ENCODE peak calls at places on chromosome 20, in four cellular contexts. One of them, this sample, is unnamed.

GRCh38 chr20:49989234-49990065 is 6.7 kb downstream of the SNAI1 start:
- DNase-seq in ovary: peak
- DNase-seq in stomach: no peak
- DNase-seq in GM12864: no peak
- DNase-seq in this sample: peak

GRCh38 chr20:46137816-46138215 is 19.7 kb downstream of the CD40 start:
- DNase-seq in stomach: no peak
- DNase-seq in ovary: no peak
- DNase-seq in GM12864: no peak
- DNase-seq in this sample: no peak

GRCh38 chr20:12316794-12317193 is 399.1 kb downstream of the BTBD3 start:
- DNase-seq in stomach: no peak
- DNase-seq in GM12864: no peak
- DNase-seq in ovary: no peak
- DNase-seq in this sample: no peak

GRCh38 chr20:38239406-38239805 is 21.1 kb downstream of the KIAA1755 start:
- DNase-seq in ovary: peak
- DNase-seq in GM12864: no peak
- DNase-seq in stomach: no peak
- DNase-seq in this sample: no peak

GRCh38 chr20:42392417-42392816 is 774.2 kb upstream of the CHD6 start:
- DNase-seq in ovary: peak
- DNase-seq in GM12864: no peak
- DNase-seq in stomach: no peak
- DNase-seq in this sample: no peak

GRCh38 chr20:26135325-26136110 is 438.9 kb upstream of the ZNF337 start:
- DNase-seq in ovary: no peak
- DNase-seq in stomach: no peak
- DNase-seq in GM12864: no peak
- DNase-seq in this sample: no peak

GRCh38 chr20:8154636-8155035 is 22.6 kb downstream of the PLCB1 start:
- DNase-seq in GM12864: no peak
- DNase-seq in ovary: no peak
- DNase-seq in stomach: no peak
- DNase-seq in this sample: no peak

GRCh38 chr20:34907616-34908469 is 31.4 kb downstream of the ACSS2 start:
- DNase-seq in stomach: peak
- DNase-seq in GM12864: no peak
- DNase-seq in ovary: peak
- DNase-seq in this sample: no peak

GRCh38 chr20:48618631-48619030 is 209.2 kb downstream of the PREX1 start:
- DNase-seq in ovary: peak
- DNase-seq in GM12864: no peak
- DNase-seq in stomach: no peak
- DNase-seq in this sample: no peak

GRCh38 chr20:38106461-38106860 is 58.6 kb downstream of the TGM2 start:
- DNase-seq in ovary: no peak
- DNase-seq in GM12864: no peak
- DNase-seq in stomach: no peak
- DNase-seq in this sample: no peak

GRCh38 chr20:63429992-63430391 is 42.5 kb downstream of the KCNQ2 start:
- DNase-seq in GM12864: no peak
- DNase-seq in ovary: no peak
- DNase-seq in stomach: no peak
- DNase-seq in this sample: no peak
- TF ChIP-seq CTCF in GM12864: no peak
- TF ChIP-seq CTCF in ovary: no peak
- TF ChIP-seq CTCF in stomach: no peak
- TF ChIP-seq CTCF in this sample: no peak

GRCh38 chr20:40251284-40251932 is 437.6 kb downstream of the MAFB start:
- DNase-seq in stomach: no peak
- DNase-seq in ovary: no peak
- DNase-seq in GM12864: no peak
- DNase-seq in this sample: no peak
- TF ChIP-seq CTCF in stomach: no peak
- TF ChIP-seq CTCF in ovary: no peak
- TF ChIP-seq CTCF in GM12864: peak
- TF ChIP-seq CTCF in this sample: no peak

GRCh38 chr20:53574819-53575218 is 18.8 kb downstream of the ZNF217 start:
- DNase-seq in GM12864: no peak
- DNase-seq in stomach: peak
- DNase-seq in ovary: no peak
- DNase-seq in this sample: no peak
- TF ChIP-seq CTCF in GM12864: no peak
- TF ChIP-seq CTCF in stomach: no peak
- TF ChIP-seq CTCF in ovary: no peak
- TF ChIP-seq CTCF in this sample: no peak

GRCh38 chr20:57180954-57181353 is 85.5 kb downstream of the BMP7 start:
- DNase-seq in GM12864: no peak
- DNase-seq in ovary: no peak
- DNase-seq in stomach: no peak
- DNase-seq in this sample: no peak
- TF ChIP-seq CTCF in GM12864: no peak
- TF ChIP-seq CTCF in ovary: no peak
- TF ChIP-seq CTCF in stomach: no peak
- TF ChIP-seq CTCF in this sample: no peak

DNA sequence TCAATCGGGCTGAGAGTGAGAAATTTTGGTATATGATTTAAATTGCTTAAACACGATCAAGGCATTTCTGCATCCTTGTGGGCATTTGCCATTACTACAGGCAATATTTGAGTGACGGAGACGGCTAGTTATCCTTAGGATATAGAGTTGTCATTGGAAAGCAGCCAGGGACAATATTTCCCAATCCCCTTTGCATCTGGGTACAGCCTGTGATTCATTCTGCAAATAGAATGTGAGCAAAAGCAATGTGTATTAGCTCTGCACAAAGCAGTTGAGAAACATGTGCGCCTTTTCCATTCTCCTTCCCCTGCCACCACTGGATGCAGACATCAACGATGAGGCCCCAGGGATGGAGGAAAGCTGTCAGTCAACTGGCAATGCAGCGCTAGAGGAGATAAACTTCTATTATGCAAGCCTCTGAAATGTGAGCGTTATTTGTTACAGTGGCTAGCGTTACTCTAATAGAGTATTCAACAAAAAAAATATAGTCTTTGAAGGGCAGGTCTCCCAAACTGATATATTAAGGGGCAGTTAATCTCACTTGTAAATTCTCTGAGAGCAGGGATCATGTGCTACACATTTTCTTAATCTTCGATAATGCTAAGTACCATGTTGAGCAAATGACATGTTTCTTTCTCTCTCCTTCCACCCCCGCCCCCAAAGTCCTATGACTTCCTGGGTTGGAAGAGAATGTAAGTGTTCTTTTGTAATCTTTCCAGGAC is 37.1 kb upstream of the NCOA3 start:
- DNase-seq in stomach: peak
- DNase-seq in GM12864: no peak
- DNase-seq in ovary: no peak
- DNase-seq in this sample: peak
- TF ChIP-seq CTCF in stomach: no peak
- TF ChIP-seq CTCF in GM12864: peak
- TF ChIP-seq CTCF in ovary: no peak
- TF ChIP-seq CTCF in this sample: no peak

GRCh38 chr20:3781153-3781910 is at the start of gene SPEF1:
- DNase-seq in ovary: peak
- DNase-seq in GM12864: no peak
- DNase-seq in stomach: peak
- DNase-seq in this sample: peak
- TF ChIP-seq CTCF in ovary: peak
- TF ChIP-seq CTCF in GM12864: no peak
- TF ChIP-seq CTCF in stomach: no peak
- TF ChIP-seq CTCF in this sample: no peak

GRCh38 chr20:24743641-24744040 is 205.4 kb upstream of the CST7 start:
- DNase-seq in GM12864: no peak
- DNase-seq in ovary: no peak
- DNase-seq in stomach: no peak
- DNase-seq in this sample: no peak
- TF ChIP-seq CTCF in GM12864: no peak
- TF ChIP-seq CTCF in ovary: no peak
- TF ChIP-seq CTCF in stomach: no peak
- TF ChIP-seq CTCF in this sample: no peak

DNA sequence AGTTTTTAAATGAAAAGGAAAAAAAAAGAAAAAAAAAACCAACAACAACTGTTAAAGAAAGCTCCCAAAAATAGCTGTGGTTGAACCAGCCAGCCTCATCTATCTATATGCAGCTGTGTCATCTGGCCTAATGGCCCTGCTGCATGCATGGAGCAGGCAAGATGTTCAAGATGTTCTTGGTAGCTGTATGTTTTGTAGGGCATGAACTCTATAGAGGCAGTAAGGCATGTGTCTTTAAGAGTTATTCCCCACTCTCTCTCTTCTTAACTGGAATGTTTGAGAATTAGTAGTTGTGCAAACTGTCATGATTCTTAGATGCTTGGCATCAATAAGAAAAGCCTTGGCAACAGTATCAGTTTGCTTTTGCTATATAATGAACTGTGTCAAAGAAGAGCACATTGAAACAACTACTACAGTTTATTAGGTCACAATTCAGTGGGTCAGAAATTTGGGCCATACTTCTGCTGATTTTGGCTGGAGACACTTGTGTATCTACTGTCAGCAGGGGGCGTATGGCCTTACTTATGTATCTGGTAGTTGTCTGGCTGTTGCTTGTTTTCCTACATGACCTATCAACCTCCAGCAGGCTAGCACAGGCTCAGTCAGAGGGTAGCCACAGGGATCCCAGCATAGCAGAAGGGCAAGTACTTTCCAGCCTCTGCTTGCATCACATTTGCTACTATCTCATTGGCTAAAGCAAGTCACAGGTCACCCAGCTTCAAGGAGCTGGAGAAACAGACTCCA is 56.1 kb upstream of the LAMP5 start:
- DNase-seq in stomach: peak
- DNase-seq in GM12864: peak
- DNase-seq in ovary: no peak
- DNase-seq in this sample: no peak
- TF ChIP-seq CTCF in stomach: no peak
- TF ChIP-seq CTCF in GM12864: peak
- TF ChIP-seq CTCF in ovary: no peak
- TF ChIP-seq CTCF in this sample: no peak

GRCh38 chr20:297098-297924 is at the start of gene ZCCHC3:
- DNase-seq in ovary: peak
- DNase-seq in stomach: peak
- DNase-seq in GM12864: peak
- DNase-seq in this sample: peak
- TF ChIP-seq CTCF in ovary: no peak
- TF ChIP-seq CTCF in stomach: no peak
- TF ChIP-seq CTCF in GM12864: no peak
- TF ChIP-seq CTCF in this sample: no peak

DNA sequence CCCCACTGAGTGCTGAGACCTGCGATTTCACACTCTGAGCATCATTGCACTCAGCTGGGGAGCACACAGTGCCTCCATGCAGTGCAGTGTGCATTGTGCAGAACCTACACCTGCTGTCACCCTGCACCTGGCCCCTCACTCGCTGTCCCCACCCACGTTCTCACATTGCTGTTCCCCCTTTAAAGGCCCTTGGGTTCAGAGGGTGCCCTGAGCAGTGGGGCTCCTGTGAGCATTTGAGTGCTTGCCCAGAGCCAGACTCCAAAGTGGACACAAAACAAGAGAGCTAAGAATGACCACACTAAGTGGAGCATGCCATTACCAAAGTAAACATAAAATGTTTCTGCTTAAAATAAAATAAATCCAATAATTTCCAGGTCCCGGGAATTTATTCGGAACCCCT is 131.0 kb upstream of the CST7 start:
- DNase-seq in stomach: no peak
- DNase-seq in ovary: no peak
- DNase-seq in GM12864: no peak
- DNase-seq in this sample: no peak
- TF ChIP-seq CTCF in stomach: no peak
- TF ChIP-seq CTCF in ovary: no peak
- TF ChIP-seq CTCF in GM12864: no peak
- TF ChIP-seq CTCF in this sample: no peak